ENCODE peak calls at places on chromosomes 3 and 15, in ten cellular contexts. K is cardiac muscle cell; V is left lung; Z is CD8-positive, alpha-beta T cell; E is aorta; I is fibroblast of lung; J is adrenal gland; X is stomach; H is breast epithelium; O is hepatocyte. B is an unnamed sample. For H3K27me3, the result is how much of the 10 kb centered on the place peaks cover.

GRCh38 chr3:98733055-98733777 is 29.9 kb upstream of the ST3GAL6 start:
- DNase-seq in J (peak), K (peak), I (peak), V (peak), X (peak), Z (no peak), E (peak), O (peak), H (no peak), B (no peak)

GRCh38 chr15:89367485-89368451 is 33.1 kb upstream of the POLG start:
- DNase-seq in V (no peak), K (peak), E (peak), X (no peak), O (no peak), H (no peak), Z (no peak), I (no peak), J (no peak), B (no peak)

GRCh38 chr3:34178415-34178814 is 380.0 kb downstream of the PDCD6IP start:
- DNase-seq in H (no peak), Z (no peak), J (no peak), O (no peak), I (peak), K (no peak), V (no peak), X (no peak), E (no peak), B (no peak)

GRCh38 chr3:142657033-142657432 is 60.8 kb downstream of the PLS1 start:
- DNase-seq in E (no peak), O (no peak), K (no peak), J (no peak), X (no peak), V (no peak), Z (no peak), I (no peak), H (no peak), B (no peak)

GRCh38 chr3:9298236-9298635 is 48.8 kb upstream of the SRGAP3 start:
- DNase-seq in X (no peak), J (no peak), I (peak), V (no peak), Z (no peak), E (no peak), K (no peak), H (no peak), O (no peak), B (no peak)

GRCh38 chr15:51936119-51936478 is 35.5 kb downstream of the LEO1 start:
- DNase-seq in E (no peak), O (no peak), Z (no peak), H (no peak), V (no peak), J (no peak), K (no peak), X (no peak), I (no peak), B (no peak)

GRCh38 chr3:48466386-48467109 is 20.0 kb downstream of the ATRIP start:
- DNase-seq in H (no peak), K (no peak), J (peak), V (no peak), E (peak), I (no peak), Z (no peak), X (peak), O (no peak), B (no peak)

GRCh38 chr3:173618703-173619102 is 221.2 kb downstream of the NLGN1 start:
- DNase-seq in O (no peak), H (no peak), E (no peak), X (no peak), J (no peak), K (no peak), V (no peak), I (no peak), Z (no peak), B (no peak)

GRCh38 chr3:112671930-112672715 is 31.2 kb upstream of the CCDC80 start:
- DNase-seq in H (no peak), O (peak), I (peak), E (no peak), K (peak), X (no peak), V (no peak), Z (no peak), J (no peak), B (no peak)

GRCh38 chr3:141853146-141853690 is 23.2 kb upstream of the ATP1B3 start:
- DNase-seq in O (no peak), J (no peak), H (no peak), Z (no peak), V (no peak), I (no peak), E (no peak), K (peak), X (no peak), B (no peak)

GRCh38 chr3:16723994-16724393 is 118.8 kb upstream of the DAZL start:
- DNase-seq in I (peak), O (peak), V (no peak), Z (no peak), H (no peak), X (no peak), E (no peak), K (peak), J (no peak), B (no peak)

GRCh38 chr15:90422043-90422442 is 34.0 kb downstream of the IQGAP1 start:
- DNase-seq in K (no peak), X (no peak), Z (no peak), O (no peak), H (no peak), I (no peak), E (no peak), J (no peak), V (no peak), B (no peak)

GRCh38 chr3:51691021-51691420 is 15.8 kb upstream of the GRM2 start:
- DNase-seq in I (no peak), X (no peak), Z (no peak), O (no peak), K (no peak), V (no peak), J (no peak), E (no peak), H (no peak), B (no peak)

GRCh38 chr3:50194903-50195500 is 3.6 kb downstream of the GNAT1 start:
- DNase-seq in E (no peak), K (no peak), O (peak), X (no peak), Z (no peak), V (no peak), H (no peak), J (no peak), I (no peak), B (peak)

GRCh38 chr3:4417449-4417848 is 49.6 kb downstream of the SUMF1 start:
- DNase-seq in H (no peak), K (peak), O (no peak), V (no peak), I (peak), E (no peak), Z (no peak), J (no peak), X (no peak), B (no peak)

GRCh38 chr15:77603616-77604406 is 28.9 kb downstream of the LINGO1 start:
- DNase-seq in E (no peak), K (no peak), I (no peak), H (no peak), X (no peak), Z (no peak), J (no peak), O (no peak), V (no peak), B (no peak)

GRCh38 chr3:9061634-9062033 is 98.4 kb upstream of the RAD18 start:
- DNase-seq in I (no peak), K (no peak), V (no peak), Z (no peak), H (no peak), E (no peak), O (no peak), J (no peak), X (no peak), B (no peak)

GRCh38 chr3:15040844-15041243 is 24.3 kb downstream of the MRPS25 start:
- DNase-seq in K (no peak), J (peak), E (no peak), X (no peak), H (no peak), Z (no peak), O (no peak), I (peak), V (no peak), B (no peak)

GRCh38 chr15:94061041-94061440 is 170.3 kb upstream of the MCTP2 start:
- DNase-seq in Z (no peak), H (no peak), E (no peak), V (no peak), J (no peak), I (peak), K (no peak), X (no peak), O (no peak), B (no peak)

GRCh38 chr3:183354325-183354831 is 74.0 kb downstream of the MCF2L2 start:
- DNase-seq in E (no peak), X (no peak), K (no peak), Z (no peak), J (no peak), O (no peak), H (no peak), I (no peak), V (no peak), B (no peak)

GRCh38 chr15:77186518-77187095 is 115.7 kb upstream of the TSPAN3 start:
- DNase-seq in H (no peak), V (no peak), K (peak), I (peak), J (no peak), Z (no peak), O (peak), X (no peak), E (no peak), B (no peak)

GRCh38 chr3:159936541-159936940 is 52.1 kb upstream of the IL12A start:
- DNase-seq in V (no peak), X (no peak), K (no peak), Z (no peak), J (no peak), H (no peak), I (no peak), E (no peak), O (no peak), B (no peak)

GRCh38 chr3:161599702-161600101 is 103.1 kb downstream of the OTOL1 start:
- DNase-seq in X (no peak), H (no peak), V (no peak), E (no peak), J (no peak), K (no peak), Z (no peak), O (no peak), I (no peak), B (no peak)

GRCh38 chr3:192915306-192915705 is 2.4 kb downstream of the MB21D2 start:
- DNase-seq in K (peak), X (no peak), Z (no peak), H (no peak), E (no peak), V (no peak), I (peak), J (no peak), O (peak), B (no peak)

GRCh38 chr3:136818851-136819783 is at the start of gene SLC35G2:
- DNase-seq in V (peak), E (peak), Z (no peak), H (no peak), X (peak), J (peak), I (peak), O (peak), K (peak), B (no peak)

GRCh38 chr3:31312400-31312799 is 220.3 kb upstream of the STT3B start:
- DNase-seq in E (no peak), J (no peak), I (no peak), Z (no peak), K (peak), X (no peak), V (no peak), H (no peak), O (no peak), B (no peak)

GRCh38 chr15:78502641-78503040 is 4.7 kb upstream of the HYKK start:
- DNase-seq in O (no peak), K (no peak), X (no peak), E (no peak), I (no peak), V (no peak), Z (no peak), J (no peak), H (no peak), B (no peak)

GRCh38 chr15:52682200-52682599 is 3.0 kb upstream of the ATOSA start:
- DNase-seq in E (no peak), J (no peak), I (no peak), K (no peak), O (no peak), H (no peak), X (no peak), V (no peak), Z (no peak), B (no peak)

GRCh38 chr3:63984391-63984790 is 38.9 kb downstream of the PSMD6 start:
- DNase-seq in O (no peak), H (no peak), K (no peak), I (no peak), E (no peak), Z (no peak), J (no peak), V (no peak), X (no peak), B (no peak)

GRCh38 chr3:140377644-140378043 is 300.2 kb upstream of the TRIM42 start:
- DNase-seq in Z (no peak), I (no peak), X (no peak), K (no peak), J (no peak), H (no peak), E (no peak), O (no peak), V (no peak), B (no peak)
- H3K27ac ChIP-seq in Z (no peak), I (no peak), X (no peak), K (no peak), J (no peak), H (no peak), E (no peak), O (no peak), V (no peak), B (no peak)

GRCh38 chr3:46062679-46063078 is 35.4 kb upstream of the XCR1 start:
- DNase-seq in J (no peak), O (no peak), K (no peak), E (no peak), Z (no peak), X (no peak), V (no peak), H (no peak), I (peak), B (no peak)
- H3K27me3 ChIP-seq in J (under half), O (under half), K (under half), E (under half), Z (under half), X (under half), V (under half), H (under half), I (under half), B (under half)

GRCh38 chr3:122985539-122985938 is 42.0 kb downstream of the SEMA5B start:
- DNase-seq in X (no peak), J (no peak), H (no peak), I (no peak), Z (no peak), O (no peak), K (no peak), E (no peak), V (no peak), B (no peak)

GRCh38 chr3:122987231-122987630 is 40.3 kb downstream of the SEMA5B start:
- DNase-seq in Z (no peak), H (no peak), E (no peak), J (no peak), I (no peak), X (no peak), O (no peak), K (no peak), V (no peak), B (no peak)

GRCh38 chr3:122987726-122988319 is 39.7 kb downstream of the SEMA5B start:
- DNase-seq in V (no peak), X (no peak), E (no peak), I (no peak), Z (no peak), J (no peak), H (no peak), K (no peak), O (no peak), B (no peak)

GRCh38 chr3:122988507-122988906 is 39.1 kb downstream of the SEMA5B start:
- DNase-seq in J (no peak), X (no peak), I (no peak), O (no peak), H (no peak), V (no peak), K (no peak), E (no peak), Z (no peak), B (no peak)

DNA sequence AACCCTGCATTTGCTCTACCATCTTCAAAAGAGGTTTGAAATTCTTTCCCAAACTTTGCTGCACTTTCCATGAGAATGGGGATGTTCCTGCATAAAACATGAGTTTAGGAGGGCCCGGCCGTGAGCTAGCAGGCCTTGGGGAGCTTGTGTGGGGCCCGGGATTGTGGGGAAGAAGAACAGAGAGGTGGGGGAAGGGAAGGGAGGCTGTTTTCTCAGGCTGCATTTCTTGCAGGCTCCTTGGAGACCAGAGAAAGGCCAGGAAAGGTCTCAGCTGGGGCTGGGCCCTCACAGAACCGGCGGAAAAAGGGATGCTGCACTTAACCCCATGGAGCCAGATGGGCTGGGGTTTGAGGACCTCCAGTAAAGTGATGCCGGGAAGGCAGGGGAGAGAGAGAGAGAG is 40.8 kb downstream of the SEMA5B start:
- DNase-seq in H (no peak), X (no peak), I (no peak), K (no peak), V (no peak), E (no peak), O (no peak), Z (no peak), J (no peak), B (no peak)
- H3K27ac ChIP-seq in H (no peak), X (no peak), I (no peak), K (no peak), V (no peak), E (no peak), O (no peak), Z (no peak), J (no peak), B (no peak)

GRCh38 chr3:87797872-87798566 is 260.8 kb downstream of the CGGBP1 start:
- DNase-seq in V (no peak), X (no peak), E (no peak), I (no peak), H (no peak), J (no peak), K (no peak), Z (no peak), O (no peak), B (no peak)

GRCh38 chr3:87793322-87793877 is 265.4 kb downstream of the CGGBP1 start:
- DNase-seq in O (no peak), Z (no peak), K (no peak), E (no peak), X (no peak), I (no peak), H (no peak), V (peak), J (no peak), B (no peak)

GRCh38 chr3:87792532-87793321 is 266.1 kb downstream of the CGGBP1 start:
- DNase-seq in Z (no peak), E (peak), I (peak), O (peak), K (peak), H (no peak), J (no peak), V (peak), X (no peak), B (no peak)

GRCh38 chr3:87798567-87798947 is 260.2 kb downstream of the CGGBP1 start:
- DNase-seq in X (no peak), I (no peak), K (no peak), Z (no peak), J (no peak), V (no peak), E (no peak), O (no peak), H (no peak), B (no peak)

GRCh38 chr3:87796137-87796899 is 262.5 kb downstream of the CGGBP1 start:
- DNase-seq in V (no peak), X (no peak), Z (no peak), I (no peak), K (no peak), E (no peak), J (no peak), H (no peak), O (no peak), B (no peak)
- H3K27me3 ChIP-seq in V (under half), X (under half), Z (under half), I (under half), K (under half), E (under half), J (under half), H (under half), O (under half), B (under half)

GRCh38 chr15:85792872-85793621 is 1.7 kb downstream of the KLHL25 start:
- DNase-seq in Z (no peak), V (no peak), H (no peak), J (no peak), O (no peak), K (no peak), I (peak), E (peak), X (no peak), B (peak)
- H3K27ac ChIP-seq in Z (no peak), V (no peak), H (peak), J (no peak), O (no peak), K (no peak), I (no peak), E (no peak), X (peak), B (no peak)

DNA sequence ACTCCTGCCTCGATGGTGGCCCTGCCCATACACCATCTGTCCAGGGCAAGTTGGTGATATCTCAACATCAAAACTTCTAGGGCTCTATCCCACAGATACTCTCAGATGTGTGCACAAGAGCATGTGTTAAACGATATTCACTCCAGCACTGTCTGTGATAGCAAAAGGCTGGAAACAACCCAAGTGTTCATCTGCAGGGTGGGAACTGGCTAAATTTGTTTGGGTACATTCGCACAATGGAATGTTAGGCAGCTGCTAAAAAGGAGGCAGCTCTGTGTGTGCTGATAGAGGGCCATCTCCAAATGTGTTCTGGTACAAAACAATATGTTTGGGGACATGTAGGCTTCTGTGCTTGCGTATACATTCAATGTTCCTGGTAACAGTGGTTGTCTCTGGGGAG is 19.8 kb downstream of the IGDCC4 start:
- DNase-seq in Z (no peak), X (no peak), V (no peak), O (no peak), K (no peak), E (no peak), H (no peak), J (no peak), I (no peak), B (no peak)
- H3K27me3 ChIP-seq in Z (under half), X (under half), V (under half), O (under half), K (under half), E (under half), H (under half), J (under half), I (under half), B (under half)

DNA sequence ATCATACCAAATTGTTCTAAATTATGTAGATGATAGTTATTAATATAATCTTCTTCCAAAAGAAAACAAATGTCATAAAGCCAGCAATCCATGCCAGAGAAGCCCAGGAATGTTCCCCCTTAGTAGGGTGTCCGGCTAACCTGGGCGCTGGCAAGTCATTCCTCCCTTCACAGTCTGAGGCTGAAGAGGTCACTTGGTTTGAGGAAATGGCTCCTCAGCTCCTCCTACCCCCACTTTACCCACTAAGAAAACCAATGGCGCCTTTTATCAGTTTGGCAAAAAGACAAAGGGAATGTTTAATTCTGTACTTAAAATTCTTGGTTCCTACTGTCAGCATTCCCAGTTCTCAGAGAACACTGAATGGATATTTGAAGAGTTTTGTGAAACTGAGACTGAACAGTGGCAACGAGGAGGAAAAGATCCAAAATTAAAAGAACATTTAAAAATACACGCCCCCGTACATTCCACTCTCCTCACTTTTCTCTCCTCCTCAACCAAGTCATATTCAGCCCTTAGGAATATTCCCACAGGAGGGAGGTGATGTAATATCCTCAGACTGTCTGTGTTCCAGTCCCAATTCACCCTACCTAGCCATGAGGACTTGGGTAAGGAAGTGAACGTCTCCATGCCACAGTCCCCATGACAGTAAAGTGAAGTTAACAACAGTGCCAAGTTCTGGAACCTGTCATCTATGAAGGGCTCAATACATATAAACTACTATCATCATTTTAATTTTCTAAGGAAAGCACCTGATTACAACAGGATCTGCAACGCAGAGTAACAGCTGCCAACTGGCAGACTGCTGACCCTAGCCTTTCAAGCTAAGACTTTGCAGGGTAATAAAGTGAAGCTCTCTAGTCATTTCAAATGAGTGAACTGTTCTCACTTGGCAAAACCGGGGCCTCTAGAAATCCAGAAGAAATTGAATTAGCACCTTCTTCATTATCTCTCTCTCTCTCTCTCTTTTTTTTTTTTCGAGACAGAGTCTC is 234.4 kb upstream of the ICE2 start:
- DNase-seq in E (no peak), K (peak), V (no peak), X (no peak), J (no peak), H (no peak), Z (no peak), O (no peak), I (peak), B (no peak)
- H3K27ac ChIP-seq in E (no peak), K (no peak), V (peak), X (peak), J (no peak), H (peak), Z (no peak), O (no peak), I (no peak), B (no peak)